ENCODE peak calls at places on chromosomes 5 and 9, in seven cellular contexts. One of them, this sample, is unnamed.

GRCh38 chr9:69745716-69746538 is 13.9 kb downstream of the PTAR1 start:
- DNase-seq in HCT116: no peak
- DNase-seq in HL-60: peak
- DNase-seq in neuronal stem cell: no peak
- DNase-seq in cerebellum: no peak
- DNase-seq in left lung: no peak
- DNase-seq in iPS-NIHi11: no peak
- DNase-seq in this sample: no peak

GRCh38 chr5:10124287-10124686 is 125.4 kb downstream of the ATPSCKMT start:
- DNase-seq in iPS-NIHi11: no peak
- DNase-seq in neuronal stem cell: no peak
- DNase-seq in cerebellum: peak
- DNase-seq in HCT116: no peak
- DNase-seq in left lung: no peak
- DNase-seq in HL-60: no peak
- DNase-seq in this sample: no peak

GRCh38 chr9:34986541-34987047 is 3.0 kb upstream of the DNAJB5 start:
- DNase-seq in HCT116: no peak
- DNase-seq in cerebellum: peak
- DNase-seq in left lung: peak
- DNase-seq in neuronal stem cell: peak
- DNase-seq in HL-60: peak
- DNase-seq in iPS-NIHi11: no peak
- DNase-seq in this sample: no peak

GRCh38 chr5:58648846-58649245 is 66.0 kb downstream of the RAB3C start:
- DNase-seq in left lung: no peak
- DNase-seq in iPS-NIHi11: no peak
- DNase-seq in neuronal stem cell: no peak
- DNase-seq in HCT116: no peak
- DNase-seq in cerebellum: no peak
- DNase-seq in HL-60: no peak
- DNase-seq in this sample: no peak

GRCh38 chr5:69415584-69415958 is 655 bp downstream of the MARVELD2 start:
- DNase-seq in iPS-NIHi11: peak
- DNase-seq in HL-60: no peak
- DNase-seq in neuronal stem cell: peak
- DNase-seq in left lung: no peak
- DNase-seq in cerebellum: no peak
- DNase-seq in HCT116: peak
- DNase-seq in this sample: no peak

GRCh38 chr5:127561254-127561653 is 43.8 kb downstream of the PRRC1 start:
- DNase-seq in neuronal stem cell: no peak
- DNase-seq in cerebellum: no peak
- DNase-seq in HL-60: no peak
- DNase-seq in HCT116: no peak
- DNase-seq in left lung: no peak
- DNase-seq in iPS-NIHi11: no peak
- DNase-seq in this sample: no peak

GRCh38 chr5:75616961-75617660 is 5.9 kb downstream of the ANKDD1B start:
- DNase-seq in cerebellum: peak
- DNase-seq in HL-60: no peak
- DNase-seq in neuronal stem cell: no peak
- DNase-seq in left lung: no peak
- DNase-seq in HCT116: no peak
- DNase-seq in iPS-NIHi11: no peak
- DNase-seq in this sample: no peak

GRCh38 chr5:116766470-116766947 is 191.9 kb upstream of the SEMA6A start:
- DNase-seq in HL-60: peak
- DNase-seq in HCT116: peak
- DNase-seq in iPS-NIHi11: no peak
- DNase-seq in left lung: no peak
- DNase-seq in neuronal stem cell: no peak
- DNase-seq in cerebellum: no peak
- DNase-seq in this sample: no peak

GRCh38 chr5:171342362-171343111 is 33.5 kb downstream of the TLX3 start:
- DNase-seq in left lung: no peak
- DNase-seq in neuronal stem cell: no peak
- DNase-seq in iPS-NIHi11: peak
- DNase-seq in cerebellum: peak
- DNase-seq in HL-60: peak
- DNase-seq in HCT116: peak
- DNase-seq in this sample: no peak

GRCh38 chr5:115557667-115558387 is 13.3 kb upstream of the FEM1C start:
- DNase-seq in neuronal stem cell: no peak
- DNase-seq in HL-60: peak
- DNase-seq in HCT116: no peak
- DNase-seq in cerebellum: no peak
- DNase-seq in left lung: no peak
- DNase-seq in iPS-NIHi11: no peak
- DNase-seq in this sample: no peak

GRCh38 chr5:4511996-4512656 is 628.0 kb upstream of the ADAMTS16 start:
- DNase-seq in iPS-NIHi11: peak
- DNase-seq in neuronal stem cell: no peak
- DNase-seq in HL-60: no peak
- DNase-seq in cerebellum: no peak
- DNase-seq in HCT116: no peak
- DNase-seq in left lung: peak
- DNase-seq in this sample: peak

GRCh38 chr9:68560131-68560844 is 19.6 kb upstream of the TMEM252 start:
- DNase-seq in cerebellum: no peak
- DNase-seq in HL-60: peak
- DNase-seq in left lung: peak
- DNase-seq in neuronal stem cell: no peak
- DNase-seq in HCT116: peak
- DNase-seq in iPS-NIHi11: peak
- DNase-seq in this sample: peak

GRCh38 chr5:137619191-137619870 is 116.6 kb downstream of the KLHL3 start:
- DNase-seq in neuronal stem cell: no peak
- DNase-seq in HL-60: no peak
- DNase-seq in iPS-NIHi11: no peak
- DNase-seq in cerebellum: peak
- DNase-seq in left lung: peak
- DNase-seq in HCT116: no peak
- DNase-seq in this sample: no peak

GRCh38 chr9:134908524-134909364 is 9.0 kb downstream of the FCN1 start:
- DNase-seq in HCT116: no peak
- DNase-seq in HL-60: no peak
- DNase-seq in left lung: no peak
- DNase-seq in neuronal stem cell: no peak
- DNase-seq in iPS-NIHi11: no peak
- DNase-seq in cerebellum: no peak
- DNase-seq in this sample: no peak

GRCh38 chr9:32378496-32378895 is 5.9 kb upstream of the ACO1 start:
- DNase-seq in HL-60: peak
- DNase-seq in iPS-NIHi11: peak
- DNase-seq in left lung: no peak
- DNase-seq in neuronal stem cell: peak
- DNase-seq in HCT116: peak
- DNase-seq in cerebellum: peak
- DNase-seq in this sample: no peak

GRCh38 chr5:173020643-173021042 is 35.5 kb upstream of the CREBRF start:
- DNase-seq in neuronal stem cell: no peak
- DNase-seq in left lung: no peak
- DNase-seq in HL-60: no peak
- DNase-seq in cerebellum: peak
- DNase-seq in HCT116: no peak
- DNase-seq in iPS-NIHi11: no peak
- DNase-seq in this sample: no peak

GRCh38 chr5:76819851-76820280 is 1.0 kb downstream of the F2RL1 start:
- DNase-seq in HL-60: no peak
- DNase-seq in cerebellum: no peak
- DNase-seq in left lung: peak
- DNase-seq in iPS-NIHi11: peak
- DNase-seq in neuronal stem cell: no peak
- DNase-seq in HCT116: no peak
- DNase-seq in this sample: no peak

GRCh38 chr9:117687532-117687931 is 16.7 kb upstream of the TLR4 start:
- DNase-seq in cerebellum: no peak
- DNase-seq in neuronal stem cell: no peak
- DNase-seq in HL-60: no peak
- DNase-seq in HCT116: no peak
- DNase-seq in iPS-NIHi11: no peak
- DNase-seq in left lung: no peak
- DNase-seq in this sample: no peak

GRCh38 chr5:146026307-146027010 is 78.9 kb downstream of the PLAC8L1 start:
- DNase-seq in HL-60: no peak
- DNase-seq in left lung: no peak
- DNase-seq in HCT116: no peak
- DNase-seq in cerebellum: no peak
- DNase-seq in iPS-NIHi11: peak
- DNase-seq in neuronal stem cell: peak
- DNase-seq in this sample: no peak

GRCh38 chr9:129617167-129617566 is 3.7 kb downstream of the C9orf50 start:
- DNase-seq in neuronal stem cell: no peak
- DNase-seq in HCT116: no peak
- DNase-seq in HL-60: no peak
- DNase-seq in left lung: no peak
- DNase-seq in iPS-NIHi11: peak
- DNase-seq in cerebellum: no peak
- DNase-seq in this sample: no peak

GRCh38 chr5:150778517-150779396 is at the start of gene SMIM3:
- DNase-seq in HCT116: no peak
- DNase-seq in iPS-NIHi11: peak
- DNase-seq in neuronal stem cell: peak
- DNase-seq in left lung: peak
- DNase-seq in HL-60: peak
- DNase-seq in cerebellum: peak
- DNase-seq in this sample: no peak

GRCh38 chr5:29005386-29005785 is 1967.0 kb upstream of the CDH9 start:
- DNase-seq in cerebellum: no peak
- DNase-seq in HCT116: no peak
- DNase-seq in neuronal stem cell: no peak
- DNase-seq in left lung: no peak
- DNase-seq in iPS-NIHi11: peak
- DNase-seq in HL-60: no peak
- DNase-seq in this sample: peak

GRCh38 chr5:171614511-171614910 is 171.1 kb upstream of the SMIM23 start:
- DNase-seq in cerebellum: no peak
- DNase-seq in neuronal stem cell: no peak
- DNase-seq in HCT116: no peak
- DNase-seq in left lung: peak
- DNase-seq in HL-60: no peak
- DNase-seq in iPS-NIHi11: no peak
- DNase-seq in this sample: no peak

GRCh38 chr5:31551878-31552277 is 19.8 kb downstream of the C5orf22 start:
- DNase-seq in cerebellum: no peak
- DNase-seq in HCT116: no peak
- DNase-seq in left lung: no peak
- DNase-seq in iPS-NIHi11: no peak
- DNase-seq in neuronal stem cell: no peak
- DNase-seq in HL-60: no peak
- DNase-seq in this sample: no peak

GRCh38 chr5:125200842-125201373 is 454.5 kb upstream of the ZNF608 start:
- DNase-seq in iPS-NIHi11: no peak
- DNase-seq in neuronal stem cell: no peak
- DNase-seq in left lung: no peak
- DNase-seq in cerebellum: no peak
- DNase-seq in HCT116: no peak
- DNase-seq in HL-60: no peak
- DNase-seq in this sample: no peak

GRCh38 chr5:669111-669841 is 23.9 kb downstream of the TPPP start:
- DNase-seq in HCT116: no peak
- DNase-seq in iPS-NIHi11: peak
- DNase-seq in left lung: no peak
- DNase-seq in neuronal stem cell: peak
- DNase-seq in cerebellum: no peak
- DNase-seq in HL-60: no peak
- DNase-seq in this sample: no peak

This sample was measured in iPS DF 6.9.